ENCODE peak calls at places on chromosomes 3 and 15, in ten cellular contexts. G, X, O, E, K, L, M, A, P and S are unnamed samples.

GRCh38 chr3:52436500-52437106 is 8.3 kb downstream of the SEMA3G start:
- DNase-seq in A (peak; percentile 62), L (no peak), O (no peak), M (peak; percentile 53), P (no peak), X (peak; percentile 53), E (peak; percentile 47), K (peak; percentile 42), G (no peak), S (peak; percentile 85)

GRCh38 chr3:66082679-66083078 is 44.0 kb upstream of the MAGI1 start:
- DNase-seq in M (peak; percentile 26), A (no peak), L (no peak), X (no peak), P (no peak), K (no peak), O (no peak), G (no peak), E (no peak), S (no peak)

GRCh38 chr3:33799202-33799551 is 747 bp downstream of the PDCD6IP start:
- DNase-seq in G (no peak), K (no peak), P (no peak), O (no peak), A (no peak), L (no peak), X (no peak), E (no peak), M (no peak), S (no peak)

GRCh38 chr3:187186801-187187421 is 10.4 kb upstream of the RTP1 start:
- DNase-seq in L (no peak), G (no peak), P (no peak), X (peak; percentile 78), O (no peak), E (peak; percentile 50), K (peak; percentile 45), A (peak; percentile 80), M (peak; percentile 94), S (peak; percentile 41)

GRCh38 chr3:130739848-130740247 is 6.8 kb downstream of the PIK3R4 start:
- DNase-seq in E (no peak), P (no peak), O (no peak), L (no peak), X (no peak), G (no peak), A (no peak), M (no peak), K (no peak), S (no peak)

GRCh38 chr15:100166313-100166712 is 175.5 kb downstream of the ADAMTS17 start:
- DNase-seq in L (no peak), A (no peak), P (no peak), E (no peak), K (no peak), M (no peak), O (no peak), G (no peak), X (no peak), S (no peak)

GRCh38 chr15:79724312-79724711 is 172.5 kb downstream of the MTHFS start:
- DNase-seq in M (peak; percentile 40), O (no peak), L (no peak), E (no peak), X (no peak), K (no peak), P (no peak), G (no peak), A (no peak), S (no peak)

GRCh38 chr3:81352867-81353266 is 408.6 kb downstream of the GBE1 start:
- DNase-seq in K (no peak), X (peak; percentile 24), O (no peak), E (no peak), M (peak; percentile 8), G (no peak), P (no peak), L (no peak), A (no peak), S (no peak)

GRCh38 chr3:8500208-8500961 is 1.2 kb upstream of the LMCD1 start:
- DNase-seq in E (no peak), O (no peak), K (no peak), M (peak; percentile 81), L (no peak), G (no peak), X (no peak), P (no peak), A (peak; percentile 44), S (no peak)

GRCh38 chr3:115713247-115713646 is 89.9 kb downstream of the GAP43 start:
- DNase-seq in A (no peak), M (peak; percentile 30), K (no peak), G (no peak), L (peak; percentile 70), P (no peak), X (peak; percentile 42), O (no peak), E (peak; percentile 65), S (peak; percentile 13)

GRCh38 chr3:148400754-148401153 is 296.9 kb upstream of the AGTR1 start:
- DNase-seq in E (no peak), M (no peak), A (peak; percentile 11), X (no peak), O (no peak), K (no peak), L (no peak), G (no peak), P (no peak), S (no peak)

GRCh38 chr15:52464478-52464877 is 64.2 kb downstream of the MYO5A start:
- DNase-seq in O (no peak), M (no peak), K (no peak), G (no peak), E (no peak), A (no peak), X (no peak), L (no peak), P (no peak), S (no peak)

GRCh38 chr3:71724584-71725278 is 471 bp downstream of the EIF4E3 start:
- DNase-seq in G (no peak), A (peak; percentile 25), X (peak; percentile 62), E (peak; percentile 60), P (no peak), O (peak; percentile 24), L (peak; percentile 79), K (peak; percentile 55), M (no peak), S (peak; percentile 86)

GRCh38 chr3:134449277-134449676 is 36.5 kb downstream of the ANAPC13 start:
- DNase-seq in P (peak; percentile 47), A (peak; percentile 32), O (no peak), E (no peak), G (no peak), L (no peak), X (no peak), M (peak; percentile 45), K (no peak), S (no peak)

GRCh38 chr3:111735271-111735758 is 123.8 kb upstream of the PHLDB2 start:
- DNase-seq in L (no peak), O (no peak), P (no peak), X (no peak), A (peak; percentile 88), K (no peak), E (no peak), G (no peak), M (peak; percentile 94), S (no peak)
- H3K4me1 ChIP-seq in L (no peaks in the 10 kb centered on the region), O (no peaks in the 10 kb centered on the region), P (peaks cover 8% of the 10 kb centered on the region), X (peaks cover 37% of the 10 kb centered on the region), A (peaks cover 9% of the 10 kb centered on the region), K (peaks cover 62% of the 10 kb centered on the region), E (no peaks in the 10 kb centered on the region), G (no peaks in the 10 kb centered on the region), M (peaks cover 19% of the 10 kb centered on the region), S (peaks cover 17% of the 10 kb centered on the region)

GRCh38 chr15:75107905-75108838 is 84.8 kb downstream of the PPCDC start:
- DNase-seq in L (no peak), O (no peak), E (peak; percentile 54), K (no peak), M (peak; percentile 91), G (peak; percentile 48), X (peak; percentile 41), P (no peak), A (peak; percentile 95), S (no peak)
- H3K4me3 ChIP-seq in L (no peak overlapping the region), O (no peak overlapping the region), E (no peak overlapping the region), K (no peak overlapping the region), M (no peak overlapping the region), G (no peak overlapping the region), X (no peak overlapping the region), P (no peak overlapping the region), A (peak overlapping the region; percentile 6), S (no peak overlapping the region)

DNA sequence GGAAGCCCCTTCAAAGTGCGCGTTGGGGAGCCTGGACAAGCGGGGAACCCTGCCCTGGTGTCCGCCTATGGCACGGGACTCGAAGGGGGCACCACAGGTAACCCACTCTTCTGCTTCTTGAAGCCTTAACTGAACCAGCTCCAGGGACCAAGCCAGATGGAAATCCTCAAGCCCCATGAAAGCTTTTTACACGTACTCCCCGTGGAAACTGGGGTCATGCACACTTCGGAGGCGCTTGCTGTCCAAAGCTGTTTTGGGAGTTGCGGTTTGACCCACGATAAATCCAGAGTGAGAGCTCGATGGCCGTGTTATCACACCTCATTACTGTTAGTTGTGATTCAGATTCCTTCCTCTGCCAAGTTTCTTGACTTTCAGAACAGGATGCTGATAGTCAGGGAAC is 47.5 kb downstream of the DNASE1L3 start:
- DNase-seq in A (no peak), X (no peak), K (no peak), G (no peak), O (no peak), P (no peak), L (peak; percentile 48), E (no peak), M (peak; percentile 82), S (no peak)
- H3K4me1 ChIP-seq in A (peaks cover 35% of the 10 kb centered on the region), X (peaks cover 5% of the 10 kb centered on the region), K (peaks cover 67% of the 10 kb centered on the region), G (no peaks in the 10 kb centered on the region), O (peaks cover 23% of the 10 kb centered on the region), P (peaks cover 34% of the 10 kb centered on the region), L (peaks cover 29% of the 10 kb centered on the region), E (peaks cover 31% of the 10 kb centered on the region), M (peaks cover 28% of the 10 kb centered on the region), S (no peaks in the 10 kb centered on the region)

GRCh38 chr3:49132073-49132436 is 795 bp downstream of the LAMB2 start:
- DNase-seq in P (no peak), A (no peak), G (no peak), L (no peak), O (no peak), E (no peak), K (no peak), X (no peak), M (no peak), S (no peak)
- H3K4me3 ChIP-seq in P (peak overlapping the region; percentile 52), A (peak overlapping the region; percentile 73), G (no peak overlapping the region), L (peak overlapping the region; percentile 88), O (peak overlapping the region; percentile 79), E (peak overlapping the region; percentile 76), K (peak overlapping the region; percentile 93), X (peak overlapping the region; percentile 81), M (peak overlapping the region; percentile 68), S (peak overlapping the region; percentile 89)